ENCODE peak calls at places on chromosomes 7 and 10, in ten cellular contexts. N is NCI-H2171 treated with DMSO at 0.1 percent for 48 hours; F is T-helper 9 cell; C is SW480; X is activated T-cell treated with anti-CD3 and anti-CD28 coated beads, Interleukin-2, amount 50 U/mL, for 72 hours; V is epithelial cell of esophagus; H is AG10803; K is SHP77 treated with DMSO at 0.1 percent for 48 hours; B is GM04503; G is LoVo. O is an unnamed sample.

GRCh38 chr10:119713744-119714483 is 11.9 kb upstream of the INPP5F start:
- DNase-seq in N (no peak), F (no peak), C (no peak), X (no peak), V (no peak), H (no peak), K (no peak), B (no peak), G (no peak), O (no peak)

GRCh38 chr7:33821970-33822369 is 83.4 kb upstream of the BMPER start:
- DNase-seq in N (no peak), F (no peak), C (no peak), X (no peak), V (peak), H (peak), K (no peak), B (no peak), G (no peak), O (no peak)

GRCh38 chr7:82598958-82599357 is 155.4 kb upstream of the CACNA2D1 start:
- DNase-seq in N (no peak), F (no peak), C (no peak), X (no peak), V (peak), H (peak), K (no peak), B (no peak), G (no peak), O (no peak)

GRCh38 chr7:1156782-1157535 is 3.0 kb downstream of the ZFAND2A start:
- DNase-seq in N (no peak), F (no peak), C (no peak), X (no peak), V (peak), H (peak), K (no peak), B (no peak), G (peak), O (no peak)

GRCh38 chr10:102673235-102673634 is 29.0 kb downstream of the TRIM8 start:
- DNase-seq in N (no peak), F (no peak), C (no peak), X (no peak), V (no peak), H (no peak), K (no peak), B (no peak), G (no peak), O (no peak)

GRCh38 chr10:77392236-77392721 is 245.3 kb downstream of the KCNMA1 start:
- DNase-seq in N (no peak), F (no peak), C (no peak), X (no peak), V (peak), H (peak), K (no peak), B (peak), G (no peak), O (no peak)

GRCh38 chr10:1180836-1181235 is 124.7 kb downstream of the WDR37 start:
- DNase-seq in N (no peak), F (no peak), C (no peak), X (no peak), V (no peak), H (no peak), K (no peak), B (no peak), G (no peak), O (peak)

GRCh38 chr10:93436577-93436976 is 45.6 kb downstream of the MYOF start:
- DNase-seq in N (no peak), F (no peak), C (peak), X (no peak), V (peak), H (peak), K (no peak), B (peak), G (peak), O (peak)

GRCh38 chr10:31318382-31318853 is 598 bp upstream of the ZEB1 start:
- DNase-seq in N (peak), F (no peak), C (no peak), X (peak), V (peak), H (peak), K (peak), B (no peak), G (peak), O (peak)

O was measured in mesendoderm.